ENCODE peak calls at places on chromosomes 11 and 22, in eight cellular contexts. One of them, this sample, is unnamed. For H3K27me3, the result is how much of the 10 kb centered on the place peaks cover.

GRCh38 chr11:62431171-62431895 is 12.5 kb downstream of the SCGB1A1 start:
- DNase-seq in tibial nerve: no peak
- DNase-seq in fibroblast of lung: peak
- DNase-seq in heart right ventricle: no peak
- DNase-seq in tibial artery: no peak
- DNase-seq in CD4-positive, alpha-beta memory T cell: no peak
- DNase-seq in upper lobe of right lung: no peak
- DNase-seq in right cardiac atrium: no peak
- DNase-seq in this sample: no peak

GRCh38 chr11:67466962-67467771 is 1.9 kb downstream of the TMEM134 start:
- DNase-seq in tibial nerve: no peak
- DNase-seq in fibroblast of lung: no peak
- DNase-seq in heart right ventricle: no peak
- DNase-seq in tibial artery: no peak
- DNase-seq in CD4-positive, alpha-beta memory T cell: no peak
- DNase-seq in upper lobe of right lung: peak
- DNase-seq in right cardiac atrium: peak
- DNase-seq in this sample: no peak

GRCh38 chr11:82899191-82899820 is 924 bp downstream of the PRCP start:
- DNase-seq in tibial nerve: no peak
- DNase-seq in fibroblast of lung: no peak
- DNase-seq in heart right ventricle: no peak
- DNase-seq in tibial artery: no peak
- DNase-seq in CD4-positive, alpha-beta memory T cell: peak
- DNase-seq in upper lobe of right lung: no peak
- DNase-seq in right cardiac atrium: no peak
- DNase-seq in this sample: no peak

GRCh38 chr11:73252577-73253191 is 19.5 kb upstream of the P2RY6 start:
- DNase-seq in tibial nerve: no peak
- DNase-seq in fibroblast of lung: no peak
- DNase-seq in heart right ventricle: no peak
- DNase-seq in tibial artery: no peak
- DNase-seq in CD4-positive, alpha-beta memory T cell: no peak
- DNase-seq in upper lobe of right lung: no peak
- DNase-seq in right cardiac atrium: no peak
- DNase-seq in this sample: no peak

GRCh38 chr11:24496371-24496727 is 504 bp upstream of the LUZP2 start:
- DNase-seq in tibial nerve: no peak
- DNase-seq in fibroblast of lung: peak
- DNase-seq in heart right ventricle: no peak
- DNase-seq in tibial artery: no peak
- DNase-seq in CD4-positive, alpha-beta memory T cell: no peak
- DNase-seq in upper lobe of right lung: no peak
- DNase-seq in right cardiac atrium: no peak
- DNase-seq in this sample: no peak

GRCh38 chr11:9570313-9570712 is 3.2 kb upstream of the WEE1 start:
- DNase-seq in tibial nerve: no peak
- DNase-seq in fibroblast of lung: no peak
- DNase-seq in heart right ventricle: no peak
- DNase-seq in tibial artery: no peak
- DNase-seq in CD4-positive, alpha-beta memory T cell: no peak
- DNase-seq in upper lobe of right lung: no peak
- DNase-seq in right cardiac atrium: no peak
- DNase-seq in this sample: no peak

GRCh38 chr11:45543808-45544422 is 121.5 kb downstream of the CHST1 start:
- DNase-seq in tibial nerve: no peak
- DNase-seq in fibroblast of lung: peak
- DNase-seq in heart right ventricle: no peak
- DNase-seq in tibial artery: no peak
- DNase-seq in CD4-positive, alpha-beta memory T cell: no peak
- DNase-seq in upper lobe of right lung: no peak
- DNase-seq in right cardiac atrium: no peak
- DNase-seq in this sample: no peak

GRCh38 chr11:82936261-82936660 is 34.7 kb downstream of the DDIAS start:
- DNase-seq in tibial nerve: no peak
- DNase-seq in fibroblast of lung: peak
- DNase-seq in heart right ventricle: no peak
- DNase-seq in tibial artery: no peak
- DNase-seq in CD4-positive, alpha-beta memory T cell: no peak
- DNase-seq in upper lobe of right lung: no peak
- DNase-seq in right cardiac atrium: no peak
- DNase-seq in this sample: no peak

GRCh38 chr22:41301085-41302015 is at the start of gene ZC3H7B:
- DNase-seq in tibial nerve: peak
- DNase-seq in fibroblast of lung: peak
- DNase-seq in heart right ventricle: peak
- DNase-seq in tibial artery: peak
- DNase-seq in CD4-positive, alpha-beta memory T cell: peak
- DNase-seq in upper lobe of right lung: peak
- DNase-seq in right cardiac atrium: peak
- DNase-seq in this sample: peak

GRCh38 chr22:49269371-49269770 is 558.3 kb downstream of the BRD1 start:
- DNase-seq in tibial nerve: no peak
- DNase-seq in fibroblast of lung: no peak
- DNase-seq in heart right ventricle: no peak
- DNase-seq in tibial artery: peak
- DNase-seq in CD4-positive, alpha-beta memory T cell: no peak
- DNase-seq in upper lobe of right lung: no peak
- DNase-seq in right cardiac atrium: no peak
- DNase-seq in this sample: no peak

GRCh38 chr22:31870890-31871289 is 73.4 kb upstream of the YWHAH start:
- DNase-seq in tibial nerve: no peak
- DNase-seq in fibroblast of lung: peak
- DNase-seq in heart right ventricle: no peak
- DNase-seq in tibial artery: no peak
- DNase-seq in CD4-positive, alpha-beta memory T cell: no peak
- DNase-seq in upper lobe of right lung: no peak
- DNase-seq in right cardiac atrium: no peak
- DNase-seq in this sample: no peak

GRCh38 chr11:279966-280761 is 2.0 kb downstream of the NLRP6 start:
- DNase-seq in tibial nerve: no peak
- DNase-seq in fibroblast of lung: no peak
- DNase-seq in heart right ventricle: peak
- DNase-seq in tibial artery: no peak
- DNase-seq in CD4-positive, alpha-beta memory T cell: peak
- DNase-seq in upper lobe of right lung: peak
- DNase-seq in right cardiac atrium: peak
- DNase-seq in this sample: peak

GRCh38 chr11:281486-282161 is 3.4 kb downstream of the NLRP6 start:
- DNase-seq in tibial nerve: no peak
- DNase-seq in fibroblast of lung: no peak
- DNase-seq in heart right ventricle: peak
- DNase-seq in tibial artery: no peak
- DNase-seq in CD4-positive, alpha-beta memory T cell: no peak
- DNase-seq in upper lobe of right lung: peak
- DNase-seq in right cardiac atrium: no peak
- DNase-seq in this sample: no peak

GRCh38 chr11:278001-278951 is at the start of gene NLRP6:
- DNase-seq in tibial nerve: no peak
- DNase-seq in fibroblast of lung: no peak
- DNase-seq in heart right ventricle: peak
- DNase-seq in tibial artery: no peak
- DNase-seq in CD4-positive, alpha-beta memory T cell: no peak
- DNase-seq in upper lobe of right lung: peak
- DNase-seq in right cardiac atrium: peak
- DNase-seq in this sample: no peak

GRCh38 chr11:280762-281485 is 2.7 kb downstream of the NLRP6 start:
- DNase-seq in tibial nerve: no peak
- DNase-seq in fibroblast of lung: no peak
- DNase-seq in heart right ventricle: peak
- DNase-seq in tibial artery: no peak
- DNase-seq in CD4-positive, alpha-beta memory T cell: peak
- DNase-seq in upper lobe of right lung: peak
- DNase-seq in right cardiac atrium: peak
- DNase-seq in this sample: no peak

DNA sequence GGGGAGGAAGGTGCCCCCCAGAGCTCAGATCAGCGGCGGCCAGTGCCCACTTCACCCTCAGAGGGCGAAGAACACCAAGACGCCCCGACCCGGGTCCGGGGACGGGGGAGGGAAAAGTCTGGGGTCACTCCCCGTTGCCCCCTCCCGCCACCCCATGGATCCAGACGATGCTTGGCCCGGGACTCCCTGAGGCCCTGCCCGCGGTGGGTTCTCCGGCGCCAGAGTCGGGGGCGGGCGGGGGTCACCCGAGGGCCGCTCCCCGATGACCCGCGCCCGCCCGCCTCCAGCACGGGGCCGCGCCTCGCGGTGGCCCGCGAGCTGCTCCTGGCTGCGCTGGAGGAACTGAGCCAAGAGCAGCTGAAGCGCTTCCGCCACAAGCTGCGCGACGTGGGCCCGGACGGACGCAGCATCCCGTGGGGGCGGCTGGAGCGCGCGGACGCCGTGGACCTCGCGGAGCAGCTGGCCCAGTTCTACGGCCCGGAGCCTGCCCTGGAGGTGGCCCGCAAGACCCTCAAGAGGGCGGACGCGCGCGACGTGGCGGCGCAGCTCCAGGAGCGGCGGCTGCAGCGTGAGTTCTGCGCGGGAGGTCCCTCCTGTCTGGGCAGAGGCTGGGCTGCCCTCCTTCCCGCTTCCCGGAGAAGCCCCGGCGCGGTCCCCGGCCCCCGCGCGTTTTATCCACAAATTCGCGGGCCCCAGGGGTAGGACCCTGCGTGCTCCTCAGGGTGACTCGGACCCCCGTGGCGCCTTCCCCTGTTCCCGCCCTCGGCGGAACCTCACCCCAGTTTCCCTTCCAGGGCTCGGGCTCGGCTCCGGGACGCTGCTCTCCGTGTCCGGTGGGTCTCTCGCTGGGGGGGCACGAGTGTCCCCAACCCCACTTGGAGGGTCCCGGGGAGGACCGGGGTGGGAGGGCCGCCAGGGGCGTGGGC is 1.1 kb downstream of the NLRP6 start:
- DNase-seq in tibial nerve: no peak
- DNase-seq in fibroblast of lung: no peak
- DNase-seq in heart right ventricle: peak
- DNase-seq in tibial artery: no peak
- DNase-seq in CD4-positive, alpha-beta memory T cell: no peak
- DNase-seq in upper lobe of right lung: peak
- DNase-seq in right cardiac atrium: peak
- DNase-seq in this sample: no peak
- H3K27me3 ChIP-seq in tibial nerve: under half
- H3K27me3 ChIP-seq in fibroblast of lung: half or more
- H3K27me3 ChIP-seq in heart right ventricle: under half
- H3K27me3 ChIP-seq in tibial artery: under half
- H3K27me3 ChIP-seq in CD4-positive, alpha-beta memory T cell: under half
- H3K27me3 ChIP-seq in upper lobe of right lung: half or more
- H3K27me3 ChIP-seq in right cardiac atrium: under half
- H3K27me3 ChIP-seq in this sample: half or more

GRCh38 chr22:39238966-39239510 is 5.7 kb downstream of the PDGFB start:
- DNase-seq in tibial nerve: no peak
- DNase-seq in fibroblast of lung: no peak
- DNase-seq in heart right ventricle: no peak
- DNase-seq in tibial artery: no peak
- DNase-seq in CD4-positive, alpha-beta memory T cell: no peak
- DNase-seq in upper lobe of right lung: no peak
- DNase-seq in right cardiac atrium: peak
- DNase-seq in this sample: no peak
- H3K27me3 ChIP-seq in tibial nerve: under half
- H3K27me3 ChIP-seq in fibroblast of lung: under half
- H3K27me3 ChIP-seq in heart right ventricle: under half
- H3K27me3 ChIP-seq in tibial artery: under half
- H3K27me3 ChIP-seq in CD4-positive, alpha-beta memory T cell: under half
- H3K27me3 ChIP-seq in upper lobe of right lung: under half
- H3K27me3 ChIP-seq in right cardiac atrium: under half
- H3K27me3 ChIP-seq in this sample: half or more

GRCh38 chr22:50602338-50602700 is 1.7 kb downstream of the MAPK8IP2 start:
- DNase-seq in tibial nerve: no peak
- DNase-seq in fibroblast of lung: no peak
- DNase-seq in heart right ventricle: no peak
- DNase-seq in tibial artery: no peak
- DNase-seq in CD4-positive, alpha-beta memory T cell: no peak
- DNase-seq in upper lobe of right lung: no peak
- DNase-seq in right cardiac atrium: no peak
- DNase-seq in this sample: no peak
- H3K27me3 ChIP-seq in tibial nerve: under half
- H3K27me3 ChIP-seq in fibroblast of lung: under half
- H3K27me3 ChIP-seq in heart right ventricle: under half
- H3K27me3 ChIP-seq in tibial artery: under half
- H3K27me3 ChIP-seq in CD4-positive, alpha-beta memory T cell: under half
- H3K27me3 ChIP-seq in upper lobe of right lung: half or more
- H3K27me3 ChIP-seq in right cardiac atrium: under half
- H3K27me3 ChIP-seq in this sample: half or more

GRCh38 chr11:44270403-44271192 is 39.3 kb downstream of the ALX4 start:
- DNase-seq in tibial nerve: no peak
- DNase-seq in fibroblast of lung: no peak
- DNase-seq in heart right ventricle: no peak
- DNase-seq in tibial artery: peak
- DNase-seq in CD4-positive, alpha-beta memory T cell: no peak
- DNase-seq in upper lobe of right lung: peak
- DNase-seq in right cardiac atrium: peak
- DNase-seq in this sample: no peak
- H3K27me3 ChIP-seq in tibial nerve: under half
- H3K27me3 ChIP-seq in fibroblast of lung: under half
- H3K27me3 ChIP-seq in heart right ventricle: under half
- H3K27me3 ChIP-seq in tibial artery: under half
- H3K27me3 ChIP-seq in CD4-positive, alpha-beta memory T cell: under half
- H3K27me3 ChIP-seq in upper lobe of right lung: under half
- H3K27me3 ChIP-seq in right cardiac atrium: under half
- H3K27me3 ChIP-seq in this sample: under half

DNA sequence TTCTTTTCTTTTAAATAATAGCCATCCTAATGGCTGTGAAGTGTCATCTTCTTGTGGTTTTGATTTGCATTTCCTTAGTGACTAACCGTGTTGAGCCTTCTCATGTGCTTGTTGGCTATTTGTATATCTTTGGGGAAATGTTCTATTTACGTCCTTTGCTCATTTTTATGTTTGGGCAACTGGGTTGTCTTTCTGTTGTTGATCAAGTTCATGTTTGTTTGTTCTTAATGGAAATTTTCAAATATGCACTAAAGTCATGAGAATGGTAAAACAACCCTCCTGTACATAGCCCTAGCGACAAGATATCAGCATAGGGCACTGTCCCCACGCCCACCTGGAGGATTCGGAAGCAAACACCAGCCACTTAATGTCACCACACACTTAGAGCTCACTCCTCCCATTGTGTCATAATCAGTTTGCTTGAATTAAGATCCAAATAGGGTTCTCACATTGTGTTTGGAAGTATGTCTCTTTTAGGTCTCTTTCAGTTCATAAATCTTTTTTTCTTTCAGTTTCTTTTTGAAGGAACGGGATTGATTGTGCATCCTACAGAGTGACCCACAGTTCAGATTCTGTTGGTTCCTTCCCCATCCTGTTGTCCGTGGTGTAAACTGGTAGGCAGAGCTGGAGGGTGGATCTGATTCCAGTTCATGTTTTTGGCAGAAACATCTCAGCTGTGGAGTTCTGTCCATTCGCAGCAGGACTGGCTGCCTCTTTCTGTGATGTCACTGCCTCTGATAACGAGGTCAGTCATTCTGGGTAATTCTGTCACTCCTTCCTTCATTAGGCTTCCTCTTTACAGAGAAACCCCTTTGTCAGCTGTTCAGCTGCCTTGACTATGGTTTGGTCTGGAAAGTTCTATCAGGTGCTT is 26.4 kb upstream of the ADORA2A start:
- DNase-seq in tibial nerve: no peak
- DNase-seq in fibroblast of lung: peak
- DNase-seq in heart right ventricle: no peak
- DNase-seq in tibial artery: no peak
- DNase-seq in CD4-positive, alpha-beta memory T cell: no peak
- DNase-seq in upper lobe of right lung: no peak
- DNase-seq in right cardiac atrium: no peak
- DNase-seq in this sample: no peak
- H3K27me3 ChIP-seq in tibial nerve: under half
- H3K27me3 ChIP-seq in fibroblast of lung: under half
- H3K27me3 ChIP-seq in heart right ventricle: under half
- H3K27me3 ChIP-seq in tibial artery: under half
- H3K27me3 ChIP-seq in CD4-positive, alpha-beta memory T cell: under half
- H3K27me3 ChIP-seq in upper lobe of right lung: under half
- H3K27me3 ChIP-seq in right cardiac atrium: under half
- H3K27me3 ChIP-seq in this sample: under half

GRCh38 chr11:132992838-132993680 is 539.2 kb downstream of the OPCML start:
- DNase-seq in tibial nerve: no peak
- DNase-seq in fibroblast of lung: peak
- DNase-seq in heart right ventricle: no peak
- DNase-seq in tibial artery: no peak
- DNase-seq in CD4-positive, alpha-beta memory T cell: no peak
- DNase-seq in upper lobe of right lung: no peak
- DNase-seq in right cardiac atrium: no peak
- DNase-seq in this sample: no peak
- H3K27me3 ChIP-seq in tibial nerve: under half
- H3K27me3 ChIP-seq in fibroblast of lung: under half
- H3K27me3 ChIP-seq in heart right ventricle: under half
- H3K27me3 ChIP-seq in tibial artery: under half
- H3K27me3 ChIP-seq in CD4-positive, alpha-beta memory T cell: under half
- H3K27me3 ChIP-seq in upper lobe of right lung: under half
- H3K27me3 ChIP-seq in right cardiac atrium: under half
- H3K27me3 ChIP-seq in this sample: under half

This sample was measured in left lung.